ENCODE peak calls at places on chromosomes 13 and 19, in ten cellular contexts. One of them, this sample, is unnamed.

GRCh38 chr13:74040200-74040599 is 94.0 kb downstream of the KLF12 start:
- DNase-seq in activated CD4-positive, CD25-positive, alpha-beta regulatory T cell: peak
- DNase-seq in HT1080: peak
- DNase-seq in HTR-8/SVneo: peak
- DNase-seq in stimulated activated CD4-positive, alpha-beta T cell treated with anti-CD3 and anti-CD28 coated beads, TNF-alpha, amount 100 ng/mL, for 4 hours: no peak
- DNase-seq in foreskin fibroblast: no peak
- DNase-seq in epithelial cell of esophagus: peak
- DNase-seq in brain microvascular endothelial cell: peak
- DNase-seq in NCI-H1092: no peak
- DNase-seq in COR-L47: no peak
- DNase-seq in this sample: peak

GRCh38 chr19:1074512-1075283 is 7.7 kb downstream of the ARHGAP45 start:
- DNase-seq in brain microvascular endothelial cell: no peak
- DNase-seq in activated CD4-positive, CD25-positive, alpha-beta regulatory T cell: peak
- DNase-seq in COR-L47: peak
- DNase-seq in NCI-H1092: peak
- DNase-seq in stimulated activated CD4-positive, alpha-beta T cell treated with anti-CD3 and anti-CD28 coated beads, TNF-alpha, amount 100 ng/mL, for 4 hours: peak
- DNase-seq in epithelial cell of esophagus: no peak
- DNase-seq in HTR-8/SVneo: no peak
- DNase-seq in HT1080: no peak
- DNase-seq in foreskin fibroblast: no peak
- DNase-seq in this sample: peak

GRCh38 chr13:29548722-29549446 is 46.6 kb downstream of the SLC7A1 start:
- DNase-seq in foreskin fibroblast: no peak
- DNase-seq in HTR-8/SVneo: no peak
- DNase-seq in epithelial cell of esophagus: no peak
- DNase-seq in COR-L47: peak
- DNase-seq in HT1080: no peak
- DNase-seq in activated CD4-positive, CD25-positive, alpha-beta regulatory T cell: no peak
- DNase-seq in stimulated activated CD4-positive, alpha-beta T cell treated with anti-CD3 and anti-CD28 coated beads, TNF-alpha, amount 100 ng/mL, for 4 hours: no peak
- DNase-seq in NCI-H1092: no peak
- DNase-seq in brain microvascular endothelial cell: peak
- DNase-seq in this sample: no peak

GRCh38 chr19:45468159-45468651 is 409 bp downstream of the FOSB start:
- DNase-seq in NCI-H1092: no peak
- DNase-seq in HTR-8/SVneo: no peak
- DNase-seq in brain microvascular endothelial cell: peak
- DNase-seq in activated CD4-positive, CD25-positive, alpha-beta regulatory T cell: no peak
- DNase-seq in stimulated activated CD4-positive, alpha-beta T cell treated with anti-CD3 and anti-CD28 coated beads, TNF-alpha, amount 100 ng/mL, for 4 hours: no peak
- DNase-seq in HT1080: no peak
- DNase-seq in epithelial cell of esophagus: peak
- DNase-seq in COR-L47: no peak
- DNase-seq in foreskin fibroblast: no peak
- DNase-seq in this sample: peak

GRCh38 chr19:49786432-49786831 is 19.6 kb downstream of the AP2A1 start:
- DNase-seq in HTR-8/SVneo: peak
- DNase-seq in epithelial cell of esophagus: peak
- DNase-seq in activated CD4-positive, CD25-positive, alpha-beta regulatory T cell: no peak
- DNase-seq in foreskin fibroblast: peak
- DNase-seq in stimulated activated CD4-positive, alpha-beta T cell treated with anti-CD3 and anti-CD28 coated beads, TNF-alpha, amount 100 ng/mL, for 4 hours: no peak
- DNase-seq in HT1080: peak
- DNase-seq in COR-L47: no peak
- DNase-seq in NCI-H1092: no peak
- DNase-seq in brain microvascular endothelial cell: peak
- DNase-seq in this sample: no peak

GRCh38 chr19:49812452-49812996 is 568 bp downstream of the FUZ start:
- DNase-seq in brain microvascular endothelial cell: no peak
- DNase-seq in HT1080: no peak
- DNase-seq in COR-L47: no peak
- DNase-seq in NCI-H1092: no peak
- DNase-seq in foreskin fibroblast: no peak
- DNase-seq in epithelial cell of esophagus: no peak
- DNase-seq in stimulated activated CD4-positive, alpha-beta T cell treated with anti-CD3 and anti-CD28 coated beads, TNF-alpha, amount 100 ng/mL, for 4 hours: no peak
- DNase-seq in HTR-8/SVneo: no peak
- DNase-seq in activated CD4-positive, CD25-positive, alpha-beta regulatory T cell: no peak
- DNase-seq in this sample: no peak

GRCh38 chr13:99908129-99908805 is 63.3 kb downstream of the ZIC5 start:
- DNase-seq in brain microvascular endothelial cell: no peak
- DNase-seq in HTR-8/SVneo: no peak
- DNase-seq in stimulated activated CD4-positive, alpha-beta T cell treated with anti-CD3 and anti-CD28 coated beads, TNF-alpha, amount 100 ng/mL, for 4 hours: no peak
- DNase-seq in foreskin fibroblast: no peak
- DNase-seq in NCI-H1092: peak
- DNase-seq in COR-L47: peak
- DNase-seq in epithelial cell of esophagus: no peak
- DNase-seq in activated CD4-positive, CD25-positive, alpha-beta regulatory T cell: no peak
- DNase-seq in HT1080: no peak
- DNase-seq in this sample: no peak

GRCh38 chr19:687569-688166 is 7.6 kb downstream of the PRSS57 start:
- DNase-seq in foreskin fibroblast: no peak
- DNase-seq in brain microvascular endothelial cell: no peak
- DNase-seq in activated CD4-positive, CD25-positive, alpha-beta regulatory T cell: no peak
- DNase-seq in HTR-8/SVneo: no peak
- DNase-seq in COR-L47: no peak
- DNase-seq in stimulated activated CD4-positive, alpha-beta T cell treated with anti-CD3 and anti-CD28 coated beads, TNF-alpha, amount 100 ng/mL, for 4 hours: no peak
- DNase-seq in HT1080: no peak
- DNase-seq in epithelial cell of esophagus: no peak
- DNase-seq in NCI-H1092: no peak
- DNase-seq in this sample: no peak

GRCh38 chr13:113488283-113488682 is 2.2 kb downstream of the DCUN1D2 start:
- DNase-seq in brain microvascular endothelial cell: no peak
- DNase-seq in HTR-8/SVneo: no peak
- DNase-seq in activated CD4-positive, CD25-positive, alpha-beta regulatory T cell: no peak
- DNase-seq in stimulated activated CD4-positive, alpha-beta T cell treated with anti-CD3 and anti-CD28 coated beads, TNF-alpha, amount 100 ng/mL, for 4 hours: no peak
- DNase-seq in epithelial cell of esophagus: no peak
- DNase-seq in foreskin fibroblast: no peak
- DNase-seq in COR-L47: no peak
- DNase-seq in HT1080: no peak
- DNase-seq in NCI-H1092: no peak
- DNase-seq in this sample: no peak

GRCh38 chr19:313169-313987 is 22.2 kb upstream of the PLPP2 start:
- DNase-seq in HTR-8/SVneo: no peak
- DNase-seq in epithelial cell of esophagus: no peak
- DNase-seq in brain microvascular endothelial cell: no peak
- DNase-seq in COR-L47: no peak
- DNase-seq in activated CD4-positive, CD25-positive, alpha-beta regulatory T cell: no peak
- DNase-seq in stimulated activated CD4-positive, alpha-beta T cell treated with anti-CD3 and anti-CD28 coated beads, TNF-alpha, amount 100 ng/mL, for 4 hours: no peak
- DNase-seq in HT1080: no peak
- DNase-seq in foreskin fibroblast: no peak
- DNase-seq in NCI-H1092: no peak
- DNase-seq in this sample: no peak

GRCh38 chr13:95087746-95088305 is 213.4 kb downstream of the ABCC4 start:
- DNase-seq in HTR-8/SVneo: no peak
- DNase-seq in stimulated activated CD4-positive, alpha-beta T cell treated with anti-CD3 and anti-CD28 coated beads, TNF-alpha, amount 100 ng/mL, for 4 hours: no peak
- DNase-seq in NCI-H1092: no peak
- DNase-seq in epithelial cell of esophagus: peak
- DNase-seq in COR-L47: no peak
- DNase-seq in brain microvascular endothelial cell: peak
- DNase-seq in activated CD4-positive, CD25-positive, alpha-beta regulatory T cell: no peak
- DNase-seq in foreskin fibroblast: peak
- DNase-seq in HT1080: peak
- DNase-seq in this sample: no peak

GRCh38 chr19:5407356-5407755 is 47.9 kb upstream of the ZNRF4 start:
- DNase-seq in foreskin fibroblast: no peak
- DNase-seq in HTR-8/SVneo: no peak
- DNase-seq in NCI-H1092: no peak
- DNase-seq in COR-L47: no peak
- DNase-seq in epithelial cell of esophagus: no peak
- DNase-seq in brain microvascular endothelial cell: peak
- DNase-seq in HT1080: no peak
- DNase-seq in activated CD4-positive, CD25-positive, alpha-beta regulatory T cell: no peak
- DNase-seq in stimulated activated CD4-positive, alpha-beta T cell treated with anti-CD3 and anti-CD28 coated beads, TNF-alpha, amount 100 ng/mL, for 4 hours: no peak
- DNase-seq in this sample: no peak

GRCh38 chr13:44243198-44243852 is 130.3 kb upstream of the SERP2 start:
- DNase-seq in COR-L47: no peak
- DNase-seq in NCI-H1092: no peak
- DNase-seq in foreskin fibroblast: no peak
- DNase-seq in epithelial cell of esophagus: peak
- DNase-seq in HT1080: peak
- DNase-seq in stimulated activated CD4-positive, alpha-beta T cell treated with anti-CD3 and anti-CD28 coated beads, TNF-alpha, amount 100 ng/mL, for 4 hours: no peak
- DNase-seq in activated CD4-positive, CD25-positive, alpha-beta regulatory T cell: no peak
- DNase-seq in HTR-8/SVneo: peak
- DNase-seq in brain microvascular endothelial cell: peak
- DNase-seq in this sample: peak

GRCh38 chr19:8423821-8424223 is 10.7 kb downstream of the MARCHF2 start:
- DNase-seq in stimulated activated CD4-positive, alpha-beta T cell treated with anti-CD3 and anti-CD28 coated beads, TNF-alpha, amount 100 ng/mL, for 4 hours: no peak
- DNase-seq in HTR-8/SVneo: peak
- DNase-seq in COR-L47: no peak
- DNase-seq in epithelial cell of esophagus: peak
- DNase-seq in activated CD4-positive, CD25-positive, alpha-beta regulatory T cell: no peak
- DNase-seq in NCI-H1092: no peak
- DNase-seq in HT1080: peak
- DNase-seq in brain microvascular endothelial cell: peak
- DNase-seq in foreskin fibroblast: peak
- DNase-seq in this sample: no peak